ENCODE peak calls at places on chromosomes 13 and 19, in seven cellular contexts. One of them, this sample, is unnamed.

GRCh38 chr19:14796021-14796420 is 17.7 kb upstream of the ADGRE2 start:
- DNase-seq in hypothalamus: no peak
- DNase-seq in activated CD4-positive, alpha-beta T cell treated with anti-CD3 and anti-CD28 coated beads, Interleukin-2, amount 50 U/mL, for 48 hours: no peak
- DNase-seq in brain microvascular endothelial cell: no peak
- DNase-seq in stimulated activated CD4-positive, alpha-beta T cell treated with anti-CD3 and anti-CD28 coated beads, Interleukin-1b, Interleukin-23, amount 100 ng/mL, for 48 hours: no peak
- DNase-seq in central memory CD4-positive, alpha-beta T cell: no peak
- DNase-seq in NCI-H1694 treated with DMSO at 0.1 percent for 48 hours: no peak
- DNase-seq in this sample: no peak

GRCh38 chr19:33476151-33476707 is 45.4 kb downstream of the PEPD start:
- DNase-seq in NCI-H1694 treated with DMSO at 0.1 percent for 48 hours: no peak
- DNase-seq in activated CD4-positive, alpha-beta T cell treated with anti-CD3 and anti-CD28 coated beads, Interleukin-2, amount 50 U/mL, for 48 hours: no peak
- DNase-seq in brain microvascular endothelial cell: no peak
- DNase-seq in hypothalamus: no peak
- DNase-seq in central memory CD4-positive, alpha-beta T cell: no peak
- DNase-seq in stimulated activated CD4-positive, alpha-beta T cell treated with anti-CD3 and anti-CD28 coated beads, Interleukin-1b, Interleukin-23, amount 100 ng/mL, for 48 hours: no peak
- DNase-seq in this sample: no peak

GRCh38 chr13:94825507-94825906 is 113.2 kb upstream of the SOX21 start:
- DNase-seq in brain microvascular endothelial cell: no peak
- DNase-seq in hypothalamus: peak
- DNase-seq in activated CD4-positive, alpha-beta T cell treated with anti-CD3 and anti-CD28 coated beads, Interleukin-2, amount 50 U/mL, for 48 hours: no peak
- DNase-seq in NCI-H1694 treated with DMSO at 0.1 percent for 48 hours: peak
- DNase-seq in stimulated activated CD4-positive, alpha-beta T cell treated with anti-CD3 and anti-CD28 coated beads, Interleukin-1b, Interleukin-23, amount 100 ng/mL, for 48 hours: no peak
- DNase-seq in central memory CD4-positive, alpha-beta T cell: no peak
- DNase-seq in this sample: no peak

GRCh38 chr13:49357694-49358093 is 86.2 kb downstream of the CAB39L start:
- DNase-seq in brain microvascular endothelial cell: peak
- DNase-seq in central memory CD4-positive, alpha-beta T cell: no peak
- DNase-seq in activated CD4-positive, alpha-beta T cell treated with anti-CD3 and anti-CD28 coated beads, Interleukin-2, amount 50 U/mL, for 48 hours: no peak
- DNase-seq in stimulated activated CD4-positive, alpha-beta T cell treated with anti-CD3 and anti-CD28 coated beads, Interleukin-1b, Interleukin-23, amount 100 ng/mL, for 48 hours: no peak
- DNase-seq in hypothalamus: no peak
- DNase-seq in NCI-H1694 treated with DMSO at 0.1 percent for 48 hours: no peak
- DNase-seq in this sample: peak

GRCh38 chr19:55676384-55676783 is 1.4 kb downstream of the EPN1 start:
- DNase-seq in stimulated activated CD4-positive, alpha-beta T cell treated with anti-CD3 and anti-CD28 coated beads, Interleukin-1b, Interleukin-23, amount 100 ng/mL, for 48 hours: no peak
- DNase-seq in activated CD4-positive, alpha-beta T cell treated with anti-CD3 and anti-CD28 coated beads, Interleukin-2, amount 50 U/mL, for 48 hours: no peak
- DNase-seq in central memory CD4-positive, alpha-beta T cell: no peak
- DNase-seq in NCI-H1694 treated with DMSO at 0.1 percent for 48 hours: no peak
- DNase-seq in brain microvascular endothelial cell: no peak
- DNase-seq in hypothalamus: no peak
- DNase-seq in this sample: no peak

GRCh38 chr13:86269511-86269910 is 470.3 kb upstream of the SLITRK6 start:
- DNase-seq in stimulated activated CD4-positive, alpha-beta T cell treated with anti-CD3 and anti-CD28 coated beads, Interleukin-1b, Interleukin-23, amount 100 ng/mL, for 48 hours: no peak
- DNase-seq in activated CD4-positive, alpha-beta T cell treated with anti-CD3 and anti-CD28 coated beads, Interleukin-2, amount 50 U/mL, for 48 hours: no peak
- DNase-seq in NCI-H1694 treated with DMSO at 0.1 percent for 48 hours: no peak
- DNase-seq in central memory CD4-positive, alpha-beta T cell: no peak
- DNase-seq in hypothalamus: no peak
- DNase-seq in brain microvascular endothelial cell: no peak
- DNase-seq in this sample: no peak

GRCh38 chr19:11814707-11815050 is 606 bp downstream of the ZNF440 start:
- DNase-seq in hypothalamus: no peak
- DNase-seq in central memory CD4-positive, alpha-beta T cell: no peak
- DNase-seq in activated CD4-positive, alpha-beta T cell treated with anti-CD3 and anti-CD28 coated beads, Interleukin-2, amount 50 U/mL, for 48 hours: no peak
- DNase-seq in NCI-H1694 treated with DMSO at 0.1 percent for 48 hours: no peak
- DNase-seq in brain microvascular endothelial cell: peak
- DNase-seq in stimulated activated CD4-positive, alpha-beta T cell treated with anti-CD3 and anti-CD28 coated beads, Interleukin-1b, Interleukin-23, amount 100 ng/mL, for 48 hours: no peak
- DNase-seq in this sample: no peak

GRCh38 chr13:79593611-79594275 is 112.8 kb downstream of the NDFIP2 start:
- DNase-seq in NCI-H1694 treated with DMSO at 0.1 percent for 48 hours: no peak
- DNase-seq in hypothalamus: no peak
- DNase-seq in stimulated activated CD4-positive, alpha-beta T cell treated with anti-CD3 and anti-CD28 coated beads, Interleukin-1b, Interleukin-23, amount 100 ng/mL, for 48 hours: no peak
- DNase-seq in activated CD4-positive, alpha-beta T cell treated with anti-CD3 and anti-CD28 coated beads, Interleukin-2, amount 50 U/mL, for 48 hours: no peak
- DNase-seq in central memory CD4-positive, alpha-beta T cell: no peak
- DNase-seq in brain microvascular endothelial cell: peak
- DNase-seq in this sample: peak

GRCh38 chr13:48120246-48120645 is 25.3 kb upstream of the MED4 start:
- DNase-seq in activated CD4-positive, alpha-beta T cell treated with anti-CD3 and anti-CD28 coated beads, Interleukin-2, amount 50 U/mL, for 48 hours: no peak
- DNase-seq in central memory CD4-positive, alpha-beta T cell: no peak
- DNase-seq in stimulated activated CD4-positive, alpha-beta T cell treated with anti-CD3 and anti-CD28 coated beads, Interleukin-1b, Interleukin-23, amount 100 ng/mL, for 48 hours: no peak
- DNase-seq in hypothalamus: no peak
- DNase-seq in brain microvascular endothelial cell: no peak
- DNase-seq in NCI-H1694 treated with DMSO at 0.1 percent for 48 hours: no peak
- DNase-seq in this sample: no peak

GRCh38 chr13:21567714-21568113 is 36.3 kb downstream of the MICU2 start:
- DNase-seq in activated CD4-positive, alpha-beta T cell treated with anti-CD3 and anti-CD28 coated beads, Interleukin-2, amount 50 U/mL, for 48 hours: no peak
- DNase-seq in central memory CD4-positive, alpha-beta T cell: no peak
- DNase-seq in NCI-H1694 treated with DMSO at 0.1 percent for 48 hours: no peak
- DNase-seq in brain microvascular endothelial cell: no peak
- DNase-seq in stimulated activated CD4-positive, alpha-beta T cell treated with anti-CD3 and anti-CD28 coated beads, Interleukin-1b, Interleukin-23, amount 100 ng/mL, for 48 hours: no peak
- DNase-seq in hypothalamus: no peak
- DNase-seq in this sample: peak

GRCh38 chr19:29800086-29800825 is 11.5 kb upstream of the CCNE1 start:
- DNase-seq in activated CD4-positive, alpha-beta T cell treated with anti-CD3 and anti-CD28 coated beads, Interleukin-2, amount 50 U/mL, for 48 hours: no peak
- DNase-seq in stimulated activated CD4-positive, alpha-beta T cell treated with anti-CD3 and anti-CD28 coated beads, Interleukin-1b, Interleukin-23, amount 100 ng/mL, for 48 hours: no peak
- DNase-seq in hypothalamus: no peak
- DNase-seq in central memory CD4-positive, alpha-beta T cell: no peak
- DNase-seq in brain microvascular endothelial cell: no peak
- DNase-seq in NCI-H1694 treated with DMSO at 0.1 percent for 48 hours: no peak
- DNase-seq in this sample: no peak

GRCh38 chr19:41904118-41904870 is 21.3 kb downstream of the ARHGEF1 start:
- DNase-seq in hypothalamus: no peak
- DNase-seq in central memory CD4-positive, alpha-beta T cell: no peak
- DNase-seq in stimulated activated CD4-positive, alpha-beta T cell treated with anti-CD3 and anti-CD28 coated beads, Interleukin-1b, Interleukin-23, amount 100 ng/mL, for 48 hours: no peak
- DNase-seq in NCI-H1694 treated with DMSO at 0.1 percent for 48 hours: no peak
- DNase-seq in brain microvascular endothelial cell: no peak
- DNase-seq in activated CD4-positive, alpha-beta T cell treated with anti-CD3 and anti-CD28 coated beads, Interleukin-2, amount 50 U/mL, for 48 hours: no peak
- DNase-seq in this sample: no peak

GRCh38 chr13:39565036-39565949 is 37.7 kb downstream of the LHFPL6 start:
- DNase-seq in brain microvascular endothelial cell: peak
- DNase-seq in central memory CD4-positive, alpha-beta T cell: no peak
- DNase-seq in NCI-H1694 treated with DMSO at 0.1 percent for 48 hours: no peak
- DNase-seq in activated CD4-positive, alpha-beta T cell treated with anti-CD3 and anti-CD28 coated beads, Interleukin-2, amount 50 U/mL, for 48 hours: peak
- DNase-seq in hypothalamus: no peak
- DNase-seq in stimulated activated CD4-positive, alpha-beta T cell treated with anti-CD3 and anti-CD28 coated beads, Interleukin-1b, Interleukin-23, amount 100 ng/mL, for 48 hours: no peak
- DNase-seq in this sample: peak

GRCh38 chr19:48603001-48603400 is 3.5 kb upstream of the SPACA4 start:
- DNase-seq in NCI-H1694 treated with DMSO at 0.1 percent for 48 hours: no peak
- DNase-seq in hypothalamus: no peak
- DNase-seq in central memory CD4-positive, alpha-beta T cell: no peak
- DNase-seq in activated CD4-positive, alpha-beta T cell treated with anti-CD3 and anti-CD28 coated beads, Interleukin-2, amount 50 U/mL, for 48 hours: no peak
- DNase-seq in brain microvascular endothelial cell: no peak
- DNase-seq in stimulated activated CD4-positive, alpha-beta T cell treated with anti-CD3 and anti-CD28 coated beads, Interleukin-1b, Interleukin-23, amount 100 ng/mL, for 48 hours: no peak
- DNase-seq in this sample: no peak

GRCh38 chr13:34638897-34639296 is 303.2 kb upstream of the NBEA start:
- DNase-seq in NCI-H1694 treated with DMSO at 0.1 percent for 48 hours: no peak
- DNase-seq in hypothalamus: no peak
- DNase-seq in central memory CD4-positive, alpha-beta T cell: no peak
- DNase-seq in brain microvascular endothelial cell: no peak
- DNase-seq in activated CD4-positive, alpha-beta T cell treated with anti-CD3 and anti-CD28 coated beads, Interleukin-2, amount 50 U/mL, for 48 hours: no peak
- DNase-seq in stimulated activated CD4-positive, alpha-beta T cell treated with anti-CD3 and anti-CD28 coated beads, Interleukin-1b, Interleukin-23, amount 100 ng/mL, for 48 hours: no peak
- DNase-seq in this sample: no peak

GRCh38 chr19:495440-496332 is 600 bp upstream of the MADCAM1 start:
- DNase-seq in activated CD4-positive, alpha-beta T cell treated with anti-CD3 and anti-CD28 coated beads, Interleukin-2, amount 50 U/mL, for 48 hours: peak
- DNase-seq in brain microvascular endothelial cell: peak
- DNase-seq in NCI-H1694 treated with DMSO at 0.1 percent for 48 hours: peak
- DNase-seq in stimulated activated CD4-positive, alpha-beta T cell treated with anti-CD3 and anti-CD28 coated beads, Interleukin-1b, Interleukin-23, amount 100 ng/mL, for 48 hours: peak
- DNase-seq in central memory CD4-positive, alpha-beta T cell: peak
- DNase-seq in hypothalamus: no peak
- DNase-seq in this sample: peak

GRCh38 chr19:48495391-48495790 is 16.2 kb downstream of the LMTK3 start:
- DNase-seq in stimulated activated CD4-positive, alpha-beta T cell treated with anti-CD3 and anti-CD28 coated beads, Interleukin-1b, Interleukin-23, amount 100 ng/mL, for 48 hours: no peak
- DNase-seq in hypothalamus: no peak
- DNase-seq in NCI-H1694 treated with DMSO at 0.1 percent for 48 hours: no peak
- DNase-seq in brain microvascular endothelial cell: no peak
- DNase-seq in activated CD4-positive, alpha-beta T cell treated with anti-CD3 and anti-CD28 coated beads, Interleukin-2, amount 50 U/mL, for 48 hours: no peak
- DNase-seq in central memory CD4-positive, alpha-beta T cell: no peak
- DNase-seq in this sample: peak